ENCODE peak calls at places on chromosomes 13 and 19, in four cellular contexts. One of them, this sample, is unnamed. For H3K4me1, the result is how much of the 10 kb centered on the place peaks cover.

GRCh38 chr13:113291997-113292862 is 4.8 kb upstream of the LAMP1 start:
- DNase-seq in stomach: no peak
- DNase-seq in K562: peak
- DNase-seq in transverse colon: no peak
- DNase-seq in this sample: no peak

GRCh38 chr13:50829896-50830295 is 13.6 kb downstream of the DLEU7 start:
- DNase-seq in stomach: no peak
- DNase-seq in K562: no peak
- DNase-seq in transverse colon: no peak
- DNase-seq in this sample: no peak

GRCh38 chr13:54433511-54434206 is 1405.0 kb downstream of the OLFM4 start:
- DNase-seq in stomach: peak
- DNase-seq in K562: no peak
- DNase-seq in transverse colon: no peak
- DNase-seq in this sample: no peak

GRCh38 chr19:30360378-30361106 is 11.6 kb upstream of the ZNF536 start:
- DNase-seq in stomach: peak
- DNase-seq in K562: no peak
- DNase-seq in transverse colon: no peak
- DNase-seq in this sample: no peak

GRCh38 chr19:32808236-32808635 is 61.3 kb downstream of the SLC7A9 start:
- DNase-seq in stomach: no peak
- DNase-seq in K562: no peak
- DNase-seq in transverse colon: no peak
- DNase-seq in this sample: no peak

GRCh38 chr19:8224394-8225145 is 15.4 kb downstream of the CERS4 start:
- DNase-seq in stomach: no peak
- DNase-seq in K562: peak
- DNase-seq in transverse colon: no peak
- DNase-seq in this sample: no peak

GRCh38 chr13:33004454-33004853 is 11.8 kb upstream of the KL start:
- DNase-seq in stomach: no peak
- DNase-seq in K562: no peak
- DNase-seq in transverse colon: no peak
- DNase-seq in this sample: no peak

GRCh38 chr19:3606690-3607289 is at the start of gene TBXA2R:
- DNase-seq in stomach: peak
- DNase-seq in K562: peak
- DNase-seq in transverse colon: peak
- DNase-seq in this sample: no peak

GRCh38 chr13:59843040-59843439 is 320.7 kb downstream of the DIAPH3 start:
- DNase-seq in stomach: no peak
- DNase-seq in K562: no peak
- DNase-seq in transverse colon: no peak
- DNase-seq in this sample: no peak

GRCh38 chr13:59842507-59842906 is 321.2 kb downstream of the DIAPH3 start:
- DNase-seq in stomach: no peak
- DNase-seq in K562: no peak
- DNase-seq in transverse colon: no peak
- DNase-seq in this sample: no peak

DNA sequence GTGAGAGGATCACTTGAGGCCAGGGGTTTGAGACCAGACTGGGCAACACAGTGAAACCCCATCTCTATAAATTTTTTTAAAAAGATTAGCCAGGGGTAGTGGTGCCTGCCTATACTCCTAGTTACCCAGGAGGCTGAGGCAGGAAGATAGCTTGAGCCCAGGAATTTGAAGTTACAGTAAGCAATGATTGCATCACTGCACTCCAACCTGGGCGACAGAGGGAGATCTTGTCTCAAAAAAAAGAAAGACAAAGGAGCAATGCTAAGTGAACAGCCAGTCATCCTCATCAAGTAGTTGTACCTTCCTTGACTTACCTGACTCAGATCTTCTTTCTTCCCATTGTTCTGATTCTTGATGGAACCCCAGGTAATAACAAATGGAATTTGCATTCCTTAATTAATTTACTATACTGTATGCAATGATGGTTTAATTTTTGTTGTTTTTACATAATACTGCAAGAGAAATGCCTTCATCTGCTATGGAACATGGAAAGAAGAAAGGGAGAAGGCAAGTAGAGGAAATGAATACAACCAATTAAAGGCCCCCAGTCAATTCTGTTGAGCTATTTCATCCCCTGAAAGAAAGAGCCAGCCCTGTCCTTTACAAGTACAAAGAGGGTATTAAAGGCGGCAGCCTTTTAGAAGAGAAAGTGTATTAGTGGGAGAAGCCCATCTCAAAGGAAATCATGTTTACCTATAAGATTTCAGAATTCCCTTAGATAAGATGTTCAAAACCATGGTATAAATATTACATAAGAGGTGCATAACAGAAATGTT is 316.7 kb downstream of the DIAPH3 start:
- DNase-seq in stomach: no peak
- DNase-seq in K562: no peak
- DNase-seq in transverse colon: no peak
- DNase-seq in this sample: no peak
- H3K4me1 ChIP-seq in stomach: under half
- H3K4me1 ChIP-seq in K562: under half
- H3K4me1 ChIP-seq in transverse colon: under half
- H3K4me1 ChIP-seq in this sample: under half

GRCh38 chr19:55777528-55777927 is 8.6 kb downstream of the RFPL4AL1 start:
- DNase-seq in stomach: no peak
- DNase-seq in K562: peak
- DNase-seq in transverse colon: peak
- DNase-seq in this sample: no peak
- TF ChIP-seq CTCF in stomach: no peak
- TF ChIP-seq CTCF in K562: peak
- TF ChIP-seq CTCF in transverse colon: no peak
- TF ChIP-seq CTCF in this sample: no peak

GRCh38 chr13:106515635-106516254 is 19.7 kb downstream of the EFNB2 start:
- DNase-seq in stomach: no peak
- DNase-seq in K562: no peak
- DNase-seq in transverse colon: no peak
- DNase-seq in this sample: no peak
- TF ChIP-seq POLR2A in stomach: no peak
- TF ChIP-seq POLR2A in K562: no peak
- TF ChIP-seq POLR2A in transverse colon: no peak
- TF ChIP-seq POLR2A in this sample: no peak

GRCh38 chr19:13027557-13027956 is 32.3 kb downstream of the NFIX start:
- DNase-seq in stomach: no peak
- DNase-seq in K562: no peak
- DNase-seq in transverse colon: no peak
- DNase-seq in this sample: no peak
- H3K4me1 ChIP-seq in stomach: half or more
- H3K4me1 ChIP-seq in K562: under half
- H3K4me1 ChIP-seq in transverse colon: half or more
- H3K4me1 ChIP-seq in this sample: half or more

GRCh38 chr13:43304449-43304848 is 281.1 kb downstream of the DNAJC15 start:
- DNase-seq in stomach: no peak
- DNase-seq in K562: no peak
- DNase-seq in transverse colon: no peak
- DNase-seq in this sample: no peak

GRCh38 chr13:43306364-43306763 is 283.0 kb downstream of the DNAJC15 start:
- DNase-seq in stomach: no peak
- DNase-seq in K562: no peak
- DNase-seq in transverse colon: no peak
- DNase-seq in this sample: no peak

GRCh38 chr13:43305416-43305815 is 282.0 kb downstream of the DNAJC15 start:
- DNase-seq in stomach: no peak
- DNase-seq in K562: no peak
- DNase-seq in transverse colon: no peak
- DNase-seq in this sample: no peak

GRCh38 chr13:43303040-43303729 is 279.8 kb downstream of the DNAJC15 start:
- DNase-seq in stomach: peak
- DNase-seq in K562: no peak
- DNase-seq in transverse colon: peak
- DNase-seq in this sample: no peak

GRCh38 chr13:43304945-43305344 is 281.6 kb downstream of the DNAJC15 start:
- DNase-seq in stomach: no peak
- DNase-seq in K562: no peak
- DNase-seq in transverse colon: no peak
- DNase-seq in this sample: no peak
- TF ChIP-seq CTCF in stomach: no peak
- TF ChIP-seq CTCF in K562: no peak
- TF ChIP-seq CTCF in transverse colon: no peak
- TF ChIP-seq CTCF in this sample: no peak

GRCh38 chr19:27793644-27794443 is 1419.1 kb downstream of the UQCRFS1 start:
- DNase-seq in stomach: peak
- DNase-seq in K562: peak
- DNase-seq in transverse colon: peak
- DNase-seq in this sample: no peak
- TF ChIP-seq POLR2A in stomach: no peak
- TF ChIP-seq POLR2A in K562: peak
- TF ChIP-seq POLR2A in transverse colon: peak
- TF ChIP-seq POLR2A in this sample: no peak

DNA sequence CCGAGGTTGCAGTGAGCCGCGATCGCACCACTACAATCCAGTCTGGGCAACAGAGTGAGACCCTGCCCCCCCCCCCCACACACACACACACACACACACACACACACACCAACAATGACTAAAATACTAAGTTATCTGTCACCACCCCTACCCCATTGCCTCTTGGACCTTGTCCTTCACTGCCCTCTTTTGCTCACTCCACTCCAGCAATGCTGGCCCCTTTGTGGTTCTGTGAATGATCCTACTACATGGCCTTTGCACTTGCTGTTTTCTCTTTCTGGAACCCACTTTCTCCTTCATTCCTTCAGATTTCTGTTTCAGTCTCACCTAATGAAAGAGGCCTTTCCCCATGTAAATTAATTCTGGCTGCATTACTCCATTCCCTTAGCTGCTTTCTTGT is 2.6 kb upstream of the SAMD4B start:
- DNase-seq in stomach: no peak
- DNase-seq in K562: no peak
- DNase-seq in transverse colon: no peak
- DNase-seq in this sample: no peak
- H3K4me1 ChIP-seq in stomach: under half
- H3K4me1 ChIP-seq in K562: under half
- H3K4me1 ChIP-seq in transverse colon: under half
- H3K4me1 ChIP-seq in this sample: under half